ENCODE peak calls at places on chromosome 7, in seven cellular contexts. W is uterus; X is tibial artery; T is CD8-positive, alpha-beta T cell; Y is bronchial epithelial cell; Z is psoas muscle; O is HL-60. N is an unnamed sample. For H3K27me3, the result is how much of the 10 kb centered on the place peaks cover.

GRCh38 chr7:111438369-111439289 is 123.7 kb downstream of the IMMP2L start:
- DNase-seq in O (no peak), T (no peak), W (no peak), Z (no peak), X (no peak), Y (peak), N (no peak)

GRCh38 chr7:66683770-66684123 is 55.1 kb downstream of the KCTD7 start:
- DNase-seq in O (no peak), Y (no peak), W (no peak), Z (no peak), X (no peak), T (no peak), N (no peak)

GRCh38 chr7:155282671-155283070 is 15.0 kb upstream of the INSIG1 start:
- DNase-seq in X (peak), Y (no peak), W (no peak), O (no peak), Z (no peak), T (no peak), N (no peak)

GRCh38 chr7:130481898-130482297 is 10.0 kb upstream of the MEST start:
- DNase-seq in Z (no peak), X (no peak), O (no peak), T (no peak), W (no peak), Y (no peak), N (no peak)

GRCh38 chr7:7432979-7433378 is 102.7 kb downstream of the COL28A1 start:
- DNase-seq in Y (no peak), T (no peak), W (no peak), Z (no peak), X (no peak), O (no peak), N (no peak)

GRCh38 chr7:157372300-157373232 is 35.8 kb downstream of the DNAJB6 start:
- DNase-seq in Z (no peak), Y (no peak), X (no peak), O (no peak), T (no peak), W (no peak), N (no peak)

GRCh38 chr7:95725170-95725569 is 47.2 kb upstream of the DYNC1I1 start:
- DNase-seq in O (no peak), W (no peak), Z (no peak), Y (no peak), X (no peak), T (no peak), N (no peak)

GRCh38 chr7:50803359-50804337 is 21.0 kb upstream of the GRB10 start:
- DNase-seq in Y (peak), Z (no peak), O (no peak), X (no peak), T (no peak), W (no peak), N (no peak)

GRCh38 chr7:106915873-106916272 is 50.8 kb downstream of the PIK3CG start:
- DNase-seq in T (no peak), Z (no peak), Y (no peak), O (no peak), W (no peak), X (no peak), N (no peak)

GRCh38 chr7:147413243-147413642 is 1177.3 kb upstream of the C7orf33 start:
- DNase-seq in Y (no peak), Z (no peak), T (no peak), X (no peak), O (no peak), W (no peak), N (no peak)

GRCh38 chr7:96495751-96496216 is 173.9 kb upstream of the SLC25A13 start:
- DNase-seq in X (no peak), W (no peak), T (no peak), Z (no peak), Y (peak), O (no peak), N (no peak)

GRCh38 chr7:156994417-156994816 is 16.0 kb downstream of the MNX1 start:
- DNase-seq in X (no peak), Y (no peak), Z (no peak), W (no peak), T (no peak), O (no peak), N (no peak)

GRCh38 chr7:73735526-73735905 is 3.1 kb downstream of the ABHD11 start:
- DNase-seq in O (no peak), X (no peak), W (no peak), Z (no peak), T (no peak), Y (no peak), N (no peak)

GRCh38 chr7:133358728-133359127 is 105.8 kb downstream of the EXOC4 start:
- DNase-seq in Z (no peak), O (no peak), W (no peak), X (no peak), T (no peak), Y (no peak), N (no peak)

GRCh38 chr7:106016331-106016730 is 53.3 kb downstream of the CDHR3 start:
- DNase-seq in O (no peak), X (no peak), Z (no peak), Y (no peak), T (no peak), W (no peak), N (no peak)

DNA sequence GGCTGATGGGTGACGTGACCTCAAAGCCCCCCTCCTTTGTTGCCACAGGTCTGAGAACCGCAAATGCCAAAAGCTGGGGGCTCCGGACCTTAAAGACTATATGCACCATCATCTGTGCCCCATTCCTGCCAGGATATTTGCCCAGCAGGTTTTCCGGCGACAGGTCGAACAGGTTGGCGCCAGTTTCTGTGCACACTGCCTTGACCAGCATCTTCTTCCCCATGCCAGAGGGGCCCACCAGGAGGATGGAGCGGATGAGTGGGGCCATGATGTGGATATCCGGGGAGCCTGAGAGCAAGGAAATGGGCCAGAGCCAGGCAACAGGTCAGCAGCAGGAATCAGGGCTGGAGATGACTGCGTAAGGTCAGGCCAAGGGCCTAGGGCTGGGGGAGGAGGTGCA is 6.2 kb upstream of the ASB10 start:
- DNase-seq in O (no peak), Y (no peak), T (no peak), W (no peak), Z (no peak), X (no peak), N (no peak)
- H3K27me3 ChIP-seq in O (under half), Y (under half), T (under half), W (under half), Z (under half), X (under half), N (under half)

GRCh38 chr7:22574756-22575517 is 74.9 kb upstream of the STEAP1B start:
- DNase-seq in Y (no peak), T (no peak), Z (no peak), X (no peak), W (no peak), O (no peak), N (no peak)
- H3K4me3 ChIP-seq in Y (no peak), T (no peak), Z (no peak), X (no peak), W (no peak), O (no peak), N (no peak)

GRCh38 chr7:101179780-101180755 is at the start of gene NAT16:
- DNase-seq in X (no peak), Z (no peak), Y (no peak), W (no peak), T (no peak), O (no peak), N (no peak)
- H3K27me3 ChIP-seq in X (half or more), Z (half or more), Y (under half), W (under half), T (under half), O (under half), N (under half)

GRCh38 chr7:135930565-135931423 is 46.4 kb downstream of the MTPN start:
- DNase-seq in T (no peak), W (no peak), O (no peak), X (no peak), Y (peak), Z (no peak), N (peak)
- H3K4me3 ChIP-seq in T (no peak), W (no peak), O (no peak), X (no peak), Y (no peak), Z (no peak), N (peak)

GRCh38 chr7:27119412-27119911 is 11.1 kb downstream of the HOXA4 start:
- DNase-seq in Z (no peak), X (no peak), T (no peak), Y (no peak), O (no peak), W (no peak), N (no peak)
- H3K27me3 ChIP-seq in Z (under half), X (under half), T (under half), Y (half or more), O (under half), W (under half), N (half or more)

GRCh38 chr7:13656330-13656729 is 333.1 kb downstream of the ETV1 start:
- DNase-seq in O (no peak), X (no peak), T (no peak), Y (no peak), Z (no peak), W (no peak), N (no peak)

GRCh38 chr7:13651167-13651566 is 338.3 kb downstream of the ETV1 start:
- DNase-seq in Y (no peak), X (no peak), O (no peak), W (no peak), T (no peak), Z (no peak), N (no peak)
- H3K4me3 ChIP-seq in Y (no peak), X (no peak), O (no peak), W (no peak), T (no peak), Z (no peak), N (no peak)

GRCh38 chr7:1292972-1293830 is 60.5 kb downstream of the UNCX start:
- DNase-seq in X (no peak), W (no peak), Y (no peak), Z (peak), O (no peak), T (no peak), N (no peak)
- H3K27me3 ChIP-seq in X (half or more), W (under half), Y (under half), Z (half or more), O (under half), T (under half), N (half or more)

DNA sequence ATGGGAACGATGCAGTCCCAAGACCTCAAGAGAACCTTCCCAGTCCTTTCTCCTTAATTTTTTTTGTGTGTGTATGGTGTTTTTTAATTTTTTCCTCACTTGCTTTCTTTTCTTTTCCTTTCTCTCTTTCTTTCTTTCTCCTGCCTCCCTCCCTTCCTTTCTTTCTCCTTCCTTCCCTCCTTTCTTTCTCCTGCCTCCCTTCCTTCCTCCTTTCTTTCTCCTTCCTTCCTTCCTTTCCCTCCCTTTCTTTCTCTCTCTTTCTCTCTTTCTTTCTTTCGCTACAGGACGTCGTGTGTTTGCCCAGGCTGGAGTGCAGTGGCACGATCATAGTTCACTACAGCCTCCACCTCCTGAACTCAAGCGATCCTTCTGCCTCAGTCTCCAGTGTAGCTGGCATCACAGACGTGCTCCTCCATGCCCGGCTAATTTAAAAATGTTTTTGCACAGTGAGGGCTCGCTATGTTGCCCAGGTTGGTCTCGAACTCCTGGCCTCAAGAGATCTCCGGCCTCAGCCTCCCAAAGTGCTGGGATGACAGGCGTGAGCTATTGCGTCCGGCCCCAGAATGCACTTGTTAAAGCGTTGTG is 709 bp upstream of the NIPSNAP2 start:
- DNase-seq in Z (no peak), O (no peak), W (no peak), T (no peak), X (no peak), Y (no peak), N (no peak)
- H3K4me3 ChIP-seq in Z (peak), O (peak), W (peak), T (peak), X (peak), Y (peak), N (no peak)